ENCODE peak calls at places on chromosomes 2 and 18, in seven cellular contexts. One of them, this sample, is unnamed.
A peak's percentile ranks its signal among the peaks of the same experiment; 100 is the strongest.

GRCh38 chr2:221997100-221997499 is 301.7 kb downstream of the PAX3 start:
- DNase-seq in neural progenitor cell: no peak
- DNase-seq in heart left ventricle: no peak
- DNase-seq in prostate gland: no peak
- DNase-seq in astrocyte of the spinal cord: peak; percentile 80
- DNase-seq in WERI-Rb-1: no peak
- DNase-seq in ovary: no peak
- DNase-seq in this sample: no peak

GRCh38 chr2:42449163-42450087 is 44.4 kb downstream of the KCNG3 start:
- DNase-seq in neural progenitor cell: no peak
- DNase-seq in astrocyte of the spinal cord: no peak
- DNase-seq in heart left ventricle: no peak
- DNase-seq in ovary: no peak
- DNase-seq in WERI-Rb-1: no peak
- DNase-seq in prostate gland: no peak
- DNase-seq in this sample: no peak

GRCh38 chr18:1436199-1436598 is 531.5 kb downstream of the ADCYAP1 start:
- DNase-seq in heart left ventricle: no peak
- DNase-seq in astrocyte of the spinal cord: no peak
- DNase-seq in neural progenitor cell: no peak
- DNase-seq in ovary: no peak
- DNase-seq in prostate gland: no peak
- DNase-seq in WERI-Rb-1: no peak
- DNase-seq in this sample: no peak

GRCh38 chr2:393711-394696 is 106.1 kb upstream of the ALKAL2 start:
- DNase-seq in heart left ventricle: no peak
- DNase-seq in ovary: no peak
- DNase-seq in WERI-Rb-1: no peak
- DNase-seq in neural progenitor cell: no peak
- DNase-seq in prostate gland: no peak
- DNase-seq in astrocyte of the spinal cord: peak; percentile 65
- DNase-seq in this sample: no peak

GRCh38 chr2:112714836-112715631 is 5.8 kb upstream of the NT5DC4 start:
- DNase-seq in heart left ventricle: no peak
- DNase-seq in prostate gland: no peak
- DNase-seq in WERI-Rb-1: no peak
- DNase-seq in astrocyte of the spinal cord: peak; percentile 24
- DNase-seq in neural progenitor cell: no peak
- DNase-seq in ovary: no peak
- DNase-seq in this sample: no peak

GRCh38 chr2:207008105-207008990 is 69.0 kb downstream of the CPO start:
- DNase-seq in heart left ventricle: no peak
- DNase-seq in WERI-Rb-1: no peak
- DNase-seq in ovary: no peak
- DNase-seq in astrocyte of the spinal cord: peak; percentile 17
- DNase-seq in prostate gland: no peak
- DNase-seq in neural progenitor cell: peak; percentile 88
- DNase-seq in this sample: no peak

GRCh38 chr18:24878289-24878688 is 417.9 kb downstream of the HRH4 start:
- DNase-seq in astrocyte of the spinal cord: peak; percentile 58
- DNase-seq in heart left ventricle: no peak
- DNase-seq in WERI-Rb-1: no peak
- DNase-seq in neural progenitor cell: peak; percentile 53
- DNase-seq in prostate gland: peak; percentile 14
- DNase-seq in ovary: no peak
- DNase-seq in this sample: peak; percentile 45

GRCh38 chr2:169480079-169480465 is 778 bp downstream of the BBS5 start:
- DNase-seq in neural progenitor cell: no peak
- DNase-seq in WERI-Rb-1: no peak
- DNase-seq in astrocyte of the spinal cord: peak; percentile 3
- DNase-seq in heart left ventricle: no peak
- DNase-seq in ovary: no peak
- DNase-seq in prostate gland: no peak
- DNase-seq in this sample: no peak

GRCh38 chr2:38690499-38691420 is 24.8 kb downstream of the GALM start:
- DNase-seq in prostate gland: peak; percentile 60
- DNase-seq in neural progenitor cell: no peak
- DNase-seq in heart left ventricle: no peak
- DNase-seq in ovary: no peak
- DNase-seq in astrocyte of the spinal cord: peak; percentile 90
- DNase-seq in WERI-Rb-1: no peak
- DNase-seq in this sample: peak; percentile 69

GRCh38 chr2:16293398-16293797 is 353.0 kb downstream of the MYCN start:
- DNase-seq in prostate gland: no peak
- DNase-seq in heart left ventricle: no peak
- DNase-seq in ovary: no peak
- DNase-seq in neural progenitor cell: no peak
- DNase-seq in astrocyte of the spinal cord: no peak
- DNase-seq in WERI-Rb-1: peak; percentile 82
- DNase-seq in this sample: no peak

GRCh38 chr2:222334914-222335313 is 36.1 kb upstream of the PAX3 start:
- DNase-seq in prostate gland: no peak
- DNase-seq in astrocyte of the spinal cord: no peak
- DNase-seq in heart left ventricle: no peak
- DNase-seq in ovary: no peak
- DNase-seq in WERI-Rb-1: no peak
- DNase-seq in neural progenitor cell: no peak
- DNase-seq in this sample: no peak

GRCh38 chr18:32771169-32771751 is 1.6 kb downstream of the KLHL14 start:
- DNase-seq in neural progenitor cell: peak; percentile 65
- DNase-seq in ovary: no peak
- DNase-seq in WERI-Rb-1: peak; percentile 12
- DNase-seq in astrocyte of the spinal cord: no peak
- DNase-seq in heart left ventricle: no peak
- DNase-seq in prostate gland: no peak
- DNase-seq in this sample: no peak

GRCh38 chr2:227365833-227366232 is 13.3 kb downstream of the TM4SF20 start:
- DNase-seq in neural progenitor cell: no peak
- DNase-seq in heart left ventricle: no peak
- DNase-seq in WERI-Rb-1: no peak
- DNase-seq in astrocyte of the spinal cord: no peak
- DNase-seq in ovary: no peak
- DNase-seq in prostate gland: no peak
- DNase-seq in this sample: no peak

GRCh38 chr18:43819397-43819796 is 542.1 kb upstream of the SYT4 start:
- DNase-seq in prostate gland: no peak
- DNase-seq in astrocyte of the spinal cord: no peak
- DNase-seq in ovary: no peak
- DNase-seq in neural progenitor cell: no peak
- DNase-seq in WERI-Rb-1: no peak
- DNase-seq in heart left ventricle: no peak
- DNase-seq in this sample: no peak

DNA sequence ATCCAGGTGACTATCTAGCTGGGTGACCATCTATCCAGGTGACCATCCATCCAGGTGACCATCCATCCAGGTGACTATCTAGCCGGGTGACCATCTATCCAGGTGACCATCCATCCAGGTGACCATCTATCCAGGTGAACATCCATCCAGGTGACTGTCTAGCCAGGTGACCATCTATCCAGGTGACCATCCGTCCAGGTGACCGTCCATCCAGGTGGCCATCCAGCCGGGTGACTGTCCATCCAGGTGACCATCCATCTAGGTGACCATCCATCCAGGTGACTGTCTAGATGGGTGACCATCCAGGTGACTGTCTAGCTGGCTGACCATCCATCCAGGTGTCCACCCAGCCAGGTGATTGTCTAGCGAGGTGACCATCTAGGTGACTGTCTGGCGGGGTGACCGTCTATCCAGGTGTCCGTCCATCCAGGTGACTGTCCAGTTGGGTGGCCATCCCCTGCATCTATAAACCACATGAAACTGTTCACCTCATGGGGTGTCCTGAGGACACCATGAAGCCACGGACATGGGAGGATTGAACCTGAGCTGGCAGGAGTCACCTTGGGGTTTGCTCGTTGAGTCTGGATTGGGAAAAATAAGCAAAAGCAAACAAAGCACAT is 305.2 kb downstream of the NDUFA10 start:
- DNase-seq in ovary: no peak
- DNase-seq in astrocyte of the spinal cord: no peak
- DNase-seq in WERI-Rb-1: no peak
- DNase-seq in heart left ventricle: no peak
- DNase-seq in neural progenitor cell: no peak
- DNase-seq in prostate gland: no peak
- DNase-seq in this sample: no peak
- TF ChIP-seq CTCF in ovary: no peak
- TF ChIP-seq CTCF in astrocyte of the spinal cord: no peak
- TF ChIP-seq CTCF in WERI-Rb-1: no peak
- TF ChIP-seq CTCF in heart left ventricle: no peak
- TF ChIP-seq CTCF in neural progenitor cell: no peak
- TF ChIP-seq CTCF in prostate gland: no peak
- TF ChIP-seq CTCF in this sample: no peak

GRCh38 chr2:121008978-121009377 is 273.3 kb downstream of the GLI2 start:
- DNase-seq in astrocyte of the spinal cord: no peak
- DNase-seq in WERI-Rb-1: peak; percentile 38
- DNase-seq in ovary: no peak
- DNase-seq in neural progenitor cell: peak; percentile 49
- DNase-seq in prostate gland: no peak
- DNase-seq in heart left ventricle: no peak
- DNase-seq in this sample: no peak
- TF ChIP-seq CTCF in astrocyte of the spinal cord: peak; percentile 40
- TF ChIP-seq CTCF in WERI-Rb-1: peak; percentile 72
- TF ChIP-seq CTCF in ovary: no peak
- TF ChIP-seq CTCF in neural progenitor cell: peak; percentile 52
- TF ChIP-seq CTCF in prostate gland: no peak
- TF ChIP-seq CTCF in heart left ventricle: no peak
- TF ChIP-seq CTCF in this sample: peak; percentile 35

GRCh38 chr2:67845557-67846114 is 217.2 kb downstream of the C1D start:
- DNase-seq in WERI-Rb-1: no peak
- DNase-seq in heart left ventricle: no peak
- DNase-seq in ovary: no peak
- DNase-seq in neural progenitor cell: peak; percentile 7
- DNase-seq in astrocyte of the spinal cord: peak; percentile 60
- DNase-seq in prostate gland: no peak
- DNase-seq in this sample: no peak

GRCh38 chr2:67842375-67842959 is 220.3 kb downstream of the C1D start:
- DNase-seq in neural progenitor cell: no peak
- DNase-seq in astrocyte of the spinal cord: no peak
- DNase-seq in WERI-Rb-1: no peak
- DNase-seq in heart left ventricle: no peak
- DNase-seq in prostate gland: no peak
- DNase-seq in ovary: no peak
- DNase-seq in this sample: no peak

GRCh38 chr2:67844024-67844540 is 218.7 kb downstream of the C1D start:
- DNase-seq in astrocyte of the spinal cord: no peak
- DNase-seq in neural progenitor cell: no peak
- DNase-seq in heart left ventricle: no peak
- DNase-seq in WERI-Rb-1: no peak
- DNase-seq in prostate gland: no peak
- DNase-seq in ovary: no peak
- DNase-seq in this sample: no peak

GRCh38 chr2:67848551-67848950 is 214.3 kb downstream of the C1D start:
- DNase-seq in WERI-Rb-1: no peak
- DNase-seq in ovary: no peak
- DNase-seq in astrocyte of the spinal cord: no peak
- DNase-seq in neural progenitor cell: no peak
- DNase-seq in prostate gland: no peak
- DNase-seq in heart left ventricle: no peak
- DNase-seq in this sample: no peak

GRCh38 chr2:67846341-67847070 is 216.3 kb downstream of the C1D start:
- DNase-seq in ovary: peak; percentile 88
- DNase-seq in prostate gland: peak; percentile 95
- DNase-seq in astrocyte of the spinal cord: peak; percentile 96
- DNase-seq in neural progenitor cell: peak; percentile 84
- DNase-seq in heart left ventricle: peak; percentile 81
- DNase-seq in WERI-Rb-1: peak; percentile 68
- DNase-seq in this sample: peak; percentile 76
- TF ChIP-seq CTCF in ovary: peak; percentile 62
- TF ChIP-seq CTCF in prostate gland: peak; percentile 35
- TF ChIP-seq CTCF in astrocyte of the spinal cord: peak; percentile 78
- TF ChIP-seq CTCF in neural progenitor cell: peak; percentile 83
- TF ChIP-seq CTCF in heart left ventricle: peak; percentile 70
- TF ChIP-seq CTCF in WERI-Rb-1: peak; percentile 74
- TF ChIP-seq CTCF in this sample: peak; percentile 74

DNA sequence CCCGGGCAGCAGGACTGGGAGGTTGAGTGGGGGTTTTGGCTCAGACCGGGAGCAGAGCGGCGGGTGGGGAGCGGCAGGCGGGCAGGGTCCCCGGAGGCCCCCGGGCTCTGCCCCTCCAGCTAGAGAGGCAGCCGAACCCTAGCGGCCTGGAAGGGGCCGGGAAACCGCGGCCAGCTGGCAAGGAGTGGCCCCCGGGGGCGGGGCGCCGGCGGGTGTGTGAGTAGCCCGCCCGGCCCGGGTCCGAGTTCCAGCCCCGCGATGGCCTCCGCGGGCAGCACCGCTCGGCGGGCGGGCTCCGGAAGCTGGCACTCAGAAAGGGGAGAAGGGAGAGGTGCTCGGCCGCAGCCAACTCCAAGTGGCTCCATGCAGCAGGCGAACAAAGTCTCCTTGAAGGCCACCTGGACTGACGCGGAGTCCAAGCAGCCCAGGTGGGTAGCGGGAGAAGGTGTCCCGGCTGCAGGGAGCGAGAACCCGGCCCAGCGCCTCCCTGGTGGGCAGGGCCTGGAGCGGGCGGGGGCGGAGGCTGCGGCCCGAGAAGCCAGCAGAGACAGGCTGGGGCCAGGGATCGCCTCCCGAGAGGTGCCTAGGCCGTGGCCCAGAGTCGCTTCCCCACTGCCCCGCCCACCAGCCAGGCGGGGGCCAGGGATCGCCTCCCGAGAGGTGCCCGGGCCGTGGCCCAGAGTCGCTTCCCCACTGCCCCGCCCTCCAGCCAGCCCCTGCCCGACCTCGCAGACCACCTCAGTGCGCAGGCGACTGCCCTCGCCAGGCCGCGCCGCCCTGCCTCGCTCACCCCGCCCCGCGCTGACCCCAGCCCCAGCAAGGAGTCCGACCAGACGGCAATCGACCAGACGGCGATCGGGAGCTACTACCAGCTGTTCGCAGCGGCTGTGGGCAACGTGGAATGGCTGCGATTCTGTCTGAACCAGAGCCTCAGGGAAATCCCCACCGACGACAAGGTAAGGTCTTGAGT is at the start of gene ANKRD53:
- DNase-seq in neural progenitor cell: peak; percentile 86
- DNase-seq in prostate gland: peak; percentile 33
- DNase-seq in heart left ventricle: peak; percentile 55
- DNase-seq in ovary: peak; percentile 76
- DNase-seq in WERI-Rb-1: no peak
- DNase-seq in astrocyte of the spinal cord: peak; percentile 13
- DNase-seq in this sample: no peak
- TF ChIP-seq CTCF in neural progenitor cell: peak; percentile 3
- TF ChIP-seq CTCF in prostate gland: no peak
- TF ChIP-seq CTCF in heart left ventricle: no peak
- TF ChIP-seq CTCF in ovary: peak; percentile 8
- TF ChIP-seq CTCF in WERI-Rb-1: no peak
- TF ChIP-seq CTCF in astrocyte of the spinal cord: no peak
- TF ChIP-seq CTCF in this sample: no peak